ENCODE peak calls at places on chromosomes 7 and 10, in seven cellular contexts. Q is AG10803, S is GM13976, Y is fibroblast of the aortic adventitia, X is mammary epithelial cell, R is NB4, K is stomach. F is an unnamed sample.

GRCh38 chr10:109912335-109913282 is 10.7 kb downstream of the XPNPEP1 start:
- DNase-seq in R (no peak), X (peak; percentile 88), Y (peak; percentile 91), K (no peak), Q (peak; percentile 79), S (no peak), F (no peak)

GRCh38 chr10:129521161-129522025 is 54.4 kb downstream of the MGMT start:
- DNase-seq in X (no peak), S (no peak), Q (no peak), K (no peak), R (no peak), Y (no peak), F (no peak)

GRCh38 chr10:36358736-36359135 is 716.6 kb upstream of the FZD8 start:
- DNase-seq in K (no peak), Y (no peak), S (no peak), X (no peak), R (no peak), Q (no peak), F (no peak)

GRCh38 chr10:76697923-76698322 is 939.7 kb downstream of the KCNMA1 start:
- DNase-seq in Q (no peak), K (no peak), R (no peak), S (no peak), Y (no peak), X (no peak), F (no peak)

GRCh38 chr7:131778601-131779000 is 222.2 kb upstream of the PODXL start:
- DNase-seq in Y (no peak), R (no peak), K (no peak), X (no peak), Q (no peak), S (no peak), F (no peak)

GRCh38 chr7:23246540-23246939 is at the start of gene GPNMB:
- DNase-seq in Y (peak; percentile 97), R (no peak), S (no peak), X (peak; percentile 80), K (no peak), Q (peak; percentile 98), F (no peak)

GRCh38 chr10:127527891-127528290 is 21.2 kb upstream of the NPS start:
- DNase-seq in R (no peak), S (no peak), Y (no peak), K (no peak), Q (no peak), X (no peak), F (no peak)

GRCh38 chr7:1422512-1423265 is 36.6 kb downstream of the MICALL2 start:
- DNase-seq in R (peak; percentile 55), Q (no peak), K (peak; percentile 35), X (no peak), S (no peak), Y (no peak), F (no peak)

GRCh38 chr10:119776536-119776935 is 50.7 kb downstream of the INPP5F start:
- DNase-seq in X (peak; percentile 51), S (no peak), Q (no peak), R (no peak), Y (no peak), K (no peak), F (no peak)

GRCh38 chr10:113228570-113228969 is 278.5 kb downstream of the TCF7L2 start:
- DNase-seq in Q (peak; percentile 84), X (no peak), R (no peak), S (no peak), K (no peak), Y (peak; percentile 42), F (no peak)

GRCh38 chr7:132557489-132558044 is 18.7 kb downstream of the PLXNA4 start:
- DNase-seq in Q (peak; percentile 35), Y (peak; percentile 46), K (no peak), R (peak; percentile 54), S (no peak), X (peak; percentile 3), F (no peak)

GRCh38 chr7:196283-196682 is 3.9 kb downstream of the FAM20C start:
- DNase-seq in Q (no peak), R (no peak), X (no peak), S (no peak), K (no peak), Y (no peak), F (no peak)

GRCh38 chr7:30921951-30922401 is 10.3 kb downstream of the AQP1 start:
- DNase-seq in R (no peak), S (no peak), K (peak; percentile 23), X (no peak), Y (no peak), Q (no peak), F (peak; percentile 10)

GRCh38 chr10:59907918-59908807 is 1.8 kb upstream of the CCDC6 start:
- DNase-seq in S (peak; percentile 45), Y (peak; percentile 91), Q (peak; percentile 83), X (peak; percentile 71), R (peak; percentile 85), K (peak; percentile 64), F (no peak)

GRCh38 chr10:63068246-63068645 is 64.9 kb upstream of the NRBF2 start:
- DNase-seq in X (peak; percentile 20), K (no peak), Q (peak; percentile 16), S (no peak), Y (peak; percentile 8), R (peak; percentile 88), F (no peak)

GRCh38 chr7:33099154-33099940 is 9.9 kb downstream of the RP9 start:
- DNase-seq in R (no peak), X (no peak), Y (no peak), Q (no peak), K (no peak), S (no peak), F (no peak)

GRCh38 chr10:111323567-111323966 is 246.7 kb downstream of the ADRA2A start:
- DNase-seq in X (no peak), S (no peak), R (peak; percentile 7), K (no peak), Q (peak; percentile 34), Y (no peak), F (no peak)

GRCh38 chr7:30139836-30140384 is 5.1 kb downstream of the MTURN start:
- DNase-seq in S (no peak), K (no peak), Y (no peak), X (no peak), R (no peak), Q (no peak), F (no peak)

GRCh38 chr7:151796091-151796870 is 80.6 kb downstream of the PRKAG2 start:
- DNase-seq in Y (peak; percentile 25), Q (peak; percentile 60), K (peak; percentile 58), R (no peak), S (no peak), X (peak; percentile 6), F (no peak)

GRCh38 chr10:131886181-131886716 is 14.6 kb upstream of the PPP2R2D start:
- DNase-seq in Y (no peak), S (no peak), K (no peak), Q (no peak), R (peak; percentile 29), X (no peak), F (no peak)

GRCh38 chr10:131885391-131886165 is 15.2 kb upstream of the PPP2R2D start:
- DNase-seq in Q (peak; percentile 44), Y (peak; percentile 48), S (peak; percentile 90), K (peak; percentile 84), X (peak; percentile 65), R (peak; percentile 91), F (peak; percentile 64)

GRCh38 chr10:131889755-131890154 is 11.1 kb upstream of the PPP2R2D start:
- DNase-seq in R (no peak), X (no peak), S (no peak), Q (no peak), Y (no peak), K (no peak), F (no peak)

GRCh38 chr10:131890276-131891195 is 10.3 kb upstream of the PPP2R2D start:
- DNase-seq in S (no peak), Y (no peak), R (no peak), K (no peak), X (no peak), Q (no peak), F (no peak)

DNA sequence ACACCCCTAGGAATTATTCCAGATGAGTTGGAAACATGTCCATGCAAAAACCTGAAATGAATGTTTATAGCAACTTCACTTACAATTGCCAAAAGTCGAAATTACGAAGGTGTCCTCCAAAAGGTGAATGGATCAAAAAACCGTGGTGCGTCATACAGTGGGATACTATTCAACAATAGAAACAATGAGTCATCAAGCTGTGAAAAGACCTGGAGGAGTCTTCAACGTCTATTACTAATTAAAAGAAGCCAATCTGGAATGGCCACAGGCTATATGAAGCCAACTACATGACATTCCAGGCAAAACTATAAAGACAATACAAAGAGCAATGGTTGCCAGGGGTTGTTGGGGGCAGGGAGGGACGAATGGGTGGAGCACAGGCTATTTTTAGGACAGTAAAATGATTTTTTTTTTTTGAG is 12.6 kb upstream of the PPP2R2D start:
- DNase-seq in S (no peak), Y (no peak), Q (no peak), K (no peak), R (peak; percentile 24), X (peak; percentile 99), F (no peak)
- TF ChIP-seq CTCF in S (no peak), Y (no peak), Q (no peak), K (no peak), R (no peak), X (no peak), F (no peak)

GRCh38 chr10:5343979-5344378 is 20.8 kb upstream of the UCN3 start:
- DNase-seq in X (no peak), S (no peak), K (no peak), R (no peak), Q (peak; percentile 1), Y (no peak), F (no peak)

GRCh38 chr10:5346881-5347280 is 17.9 kb upstream of the UCN3 start:
- DNase-seq in R (no peak), X (no peak), K (no peak), Q (no peak), S (no peak), Y (no peak), F (no peak)

GRCh38 chr10:5343092-5343491 is 21.7 kb upstream of the UCN3 start:
- DNase-seq in K (no peak), Y (no peak), X (no peak), Q (no peak), S (no peak), R (no peak), F (no peak)

GRCh38 chr10:5344746-5345145 is 20.0 kb upstream of the UCN3 start:
- DNase-seq in S (no peak), R (no peak), Q (no peak), Y (no peak), K (no peak), X (no peak), F (no peak)

DNA sequence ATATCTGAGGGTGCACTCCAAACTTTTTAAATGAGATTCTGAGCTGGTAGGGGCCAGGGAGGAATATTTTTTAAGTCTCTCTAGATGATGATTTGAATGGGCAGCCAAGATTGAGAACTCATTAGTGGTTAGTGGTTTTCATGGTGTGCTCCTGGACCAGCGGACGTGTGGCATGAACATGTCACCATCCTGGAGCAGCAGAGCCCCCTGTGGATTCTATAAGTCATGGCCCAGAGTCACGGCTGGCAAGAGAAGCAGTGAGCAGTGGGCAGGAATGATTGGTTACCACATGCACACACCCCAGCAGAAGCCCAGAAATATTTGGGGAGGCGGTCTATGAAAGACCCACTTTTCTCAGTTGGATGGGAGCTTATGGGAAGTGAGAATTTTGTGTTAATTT is 21.2 kb upstream of the UCN3 start:
- DNase-seq in K (no peak), R (peak; percentile 39), Q (no peak), Y (no peak), S (no peak), X (no peak), F (no peak)
- TF ChIP-seq CTCF in K (no peak), R (peak; percentile 29), Q (no peak), Y (no peak), S (no peak), X (no peak), F (no peak)

GRCh38 chr7:142240546-142240945 is 17.3 kb downstream of the PRSS58 start:
- DNase-seq in S (no peak), Y (no peak), Q (no peak), R (peak; percentile 62), X (no peak), K (no peak), F (no peak)
- TF ChIP-seq CTCF in S (no peak), Y (no peak), Q (no peak), R (no peak), X (no peak), K (no peak), F (no peak)

GRCh38 chr10:69004821-69005220 is 16.2 kb downstream of the KIFBP start:
- DNase-seq in X (no peak), Y (peak; percentile 84), K (no peak), S (peak; percentile 52), Q (peak; percentile 72), R (peak; percentile 77), F (no peak)
- TF ChIP-seq CTCF in X (peak; percentile 32), Y (peak; percentile 62), K (peak; percentile 33), S (peak; percentile 41), Q (peak; percentile 72), R (peak; percentile 53), F (no peak)

F was measured in mesothelial cell of epicardium.